ENCODE peak calls at places on chromosomes 5 and 9, in six cellular contexts. R is mucosa of descending colon, F is kidney, C is lower lobe of right lung, H is Peyer's patch, X is cardiac muscle cell. I is an unnamed sample.
A peak's percentile ranks its signal among the peaks of the same experiment; 100 is the strongest.

GRCh38 chr5:155004138-155004744 is 9.3 kb upstream of the KIF4B start:
- DNase-seq in R (peak; percentile 38), F (no peak), C (no peak), H (peak; percentile 54), X (peak; percentile 9), I (no peak)

GRCh38 chr5:179317411-179318192 is 27.7 kb downstream of the ADAMTS2 start:
- DNase-seq in R (peak; percentile 9), F (peak; percentile 65), C (peak; percentile 28), H (peak; percentile 23), X (no peak), I (no peak)

GRCh38 chr9:12923472-12924009 is 148.7 kb downstream of the LURAP1L start:
- DNase-seq in R (no peak), F (peak; percentile 37), C (peak; percentile 43), H (no peak), X (peak; percentile 28), I (peak; percentile 19)

GRCh38 chr5:64229163-64229774 is 63.6 kb downstream of the RNF180 start:
- DNase-seq in R (no peak), F (no peak), C (no peak), H (no peak), X (peak; percentile 60), I (no peak)

GRCh38 chr5:68250662-68251298 is 35.2 kb downstream of the PIK3R1 start:
- DNase-seq in R (no peak), F (no peak), C (no peak), H (no peak), X (peak; percentile 55), I (no peak)

GRCh38 chr5:93578813-93579560 is 2.0 kb downstream of the NR2F1-AS1 start:
- DNase-seq in R (peak; percentile 49), F (peak; percentile 94), C (peak; percentile 62), H (no peak), X (no peak), I (no peak)

GRCh38 chr5:173258466-173258865 is 23.5 kb upstream of the NKX2-5 start:
- DNase-seq in R (no peak), F (no peak), C (no peak), H (no peak), X (no peak), I (no peak)

GRCh38 chr9:9751996-9752395 is 860.8 kb downstream of the PTPRD start:
- DNase-seq in R (no peak), F (no peak), C (no peak), H (no peak), X (no peak), I (no peak)

GRCh38 chr9:73869261-73869660 is 627.9 kb upstream of the RORB start:
- DNase-seq in R (no peak), F (no peak), C (no peak), H (no peak), X (no peak), I (no peak)

GRCh38 chr5:107917983-107918382 is 247.2 kb upstream of the EFNA5 start:
- DNase-seq in R (no peak), F (peak; percentile 30), C (no peak), H (no peak), X (no peak), I (no peak)

GRCh38 chr5:37842048-37842447 is 2.2 kb upstream of the GDNF start:
- DNase-seq in R (no peak), F (no peak), C (no peak), H (no peak), X (no peak), I (no peak)

GRCh38 chr5:12934722-12935121 is 1009.8 kb downstream of the DNAH5 start:
- DNase-seq in R (no peak), F (no peak), C (no peak), H (no peak), X (no peak), I (no peak)

GRCh38 chr9:27602107-27602836 is 29.0 kb upstream of the C9orf72 start:
- DNase-seq in R (no peak), F (no peak), C (no peak), H (no peak), X (no peak), I (no peak)

GRCh38 chr5:12023614-12024241 is 119.5 kb upstream of the CTNND2 start:
- DNase-seq in R (no peak), F (no peak), C (no peak), H (no peak), X (peak; percentile 70), I (no peak)

GRCh38 chr9:126301985-126302603 is 24.5 kb upstream of the MVB12B start:
- DNase-seq in R (peak; percentile 47), F (no peak), C (no peak), H (no peak), X (peak; percentile 58), I (peak; percentile 48)

GRCh38 chr9:131641618-131642495 is 96.5 kb downstream of the PRRT1B start:
- DNase-seq in R (peak; percentile 76), F (peak; percentile 89), C (no peak), H (peak; percentile 65), X (no peak), I (no peak)

GRCh38 chr5:159669559-159669958 is 246.7 kb upstream of the ADRA1B start:
- DNase-seq in R (no peak), F (no peak), C (no peak), H (no peak), X (no peak), I (no peak)

GRCh38 chr9:123929870-123930831 is at the start of gene DENND1A:
- DNase-seq in R (peak; percentile 96), F (peak; percentile 97), C (peak; percentile 92), H (peak; percentile 95), X (peak; percentile 94), I (peak; percentile 94)

GRCh38 chr5:9851458-9851857 is 221.3 kb upstream of the TAS2R1 start:
- DNase-seq in R (no peak), F (no peak), C (no peak), H (no peak), X (peak; percentile 5), I (no peak)

GRCh38 chr5:98780390-98780789 is 6.9 kb downstream of the RGMB start:
- DNase-seq in R (no peak), F (no peak), C (no peak), H (no peak), X (no peak), I (no peak)

GRCh38 chr9:124248066-124248465 is 9.7 kb upstream of the NEK6 start:
- DNase-seq in R (no peak), F (no peak), C (no peak), H (no peak), X (no peak), I (no peak)

GRCh38 chr5:154367101-154367500 is 78.7 kb upstream of the SAP30L start:
- DNase-seq in R (no peak), F (no peak), C (no peak), H (no peak), X (no peak), I (no peak)

GRCh38 chr5:65480306-65480865 is 1.3 kb downstream of the ADAMTS6 start:
- DNase-seq in R (peak; percentile 66), F (peak; percentile 76), C (peak; percentile 70), H (peak; percentile 60), X (peak; percentile 62), I (peak; percentile 80)

GRCh38 chr9:91098203-91098602 is 263.5 kb downstream of the AUH start:
- DNase-seq in R (no peak), F (no peak), C (no peak), H (no peak), X (peak; percentile 46), I (no peak)

GRCh38 chr9:91099471-91099870 is 262.2 kb downstream of the AUH start:
- DNase-seq in R (no peak), F (no peak), C (no peak), H (no peak), X (no peak), I (no peak)

GRCh38 chr9:91102269-91102668 is 259.4 kb downstream of the AUH start:
- DNase-seq in R (no peak), F (no peak), C (no peak), H (no peak), X (no peak), I (no peak)

GRCh38 chr9:91101598-91102168 is 260.0 kb downstream of the AUH start:
- DNase-seq in R (peak; percentile 46), F (no peak), C (no peak), H (no peak), X (no peak), I (no peak)

GRCh38 chr9:91100878-91101450 is 260.8 kb downstream of the AUH start:
- DNase-seq in R (no peak), F (no peak), C (no peak), H (no peak), X (no peak), I (peak; percentile 58)
- TF ChIP-seq CTCF in R (no peak), F (no peak), C (no peak), H (no peak), X (no peak), I (no peak)

DNA sequence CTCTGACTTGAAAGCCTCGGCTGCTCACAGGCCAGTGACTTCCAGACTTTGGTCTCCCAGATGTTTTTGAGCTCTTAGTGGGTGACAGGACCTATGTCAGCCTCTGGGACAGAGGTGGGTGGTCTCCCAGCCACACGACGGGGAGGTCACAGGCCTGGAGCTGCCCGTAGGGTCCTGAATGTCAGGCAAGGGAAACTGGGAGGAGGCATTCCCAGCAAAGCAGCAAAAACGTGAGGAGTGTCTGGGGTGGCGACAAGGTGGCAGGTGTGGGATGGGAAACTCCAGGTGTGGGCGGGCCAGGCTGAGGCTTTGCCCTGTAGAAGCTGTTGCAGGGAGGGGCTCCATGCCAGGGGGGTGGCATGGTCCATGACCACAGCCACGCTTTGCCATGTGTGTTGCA is 110.5 kb downstream of the CACNA1B start:
- DNase-seq in R (no peak), F (no peak), C (no peak), H (peak; percentile 34), X (no peak), I (no peak)
- H3K36me3 ChIP-seq in R (no peaks in the 10 kb centered on the region), F (no peaks in the 10 kb centered on the region), C (no peaks in the 10 kb centered on the region), H (no peaks in the 10 kb centered on the region), X (no peaks in the 10 kb centered on the region), I (no peaks in the 10 kb centered on the region)

GRCh38 chr5:81204205-81204604 is 28.9 kb upstream of the CKMT2 start:
- DNase-seq in R (no peak), F (no peak), C (no peak), H (no peak), X (no peak), I (no peak)

GRCh38 chr5:81208904-81209303 is 24.2 kb upstream of the CKMT2 start:
- DNase-seq in R (no peak), F (no peak), C (no peak), H (no peak), X (no peak), I (no peak)

GRCh38 chr5:81205058-81205457 is 28.1 kb upstream of the CKMT2 start:
- DNase-seq in R (no peak), F (no peak), C (no peak), H (no peak), X (no peak), I (no peak)

GRCh38 chr5:81209386-81209785 is 23.7 kb upstream of the CKMT2 start:
- DNase-seq in R (no peak), F (no peak), C (no peak), H (no peak), X (no peak), I (no peak)

GRCh38 chr5:81207009-81207408 is 26.1 kb upstream of the CKMT2 start:
- DNase-seq in R (no peak), F (no peak), C (no peak), H (no peak), X (peak; percentile 23), I (no peak)
- TF ChIP-seq CTCF in R (no peak), F (no peak), C (no peak), H (no peak), X (peak; percentile 38), I (no peak)

DNA sequence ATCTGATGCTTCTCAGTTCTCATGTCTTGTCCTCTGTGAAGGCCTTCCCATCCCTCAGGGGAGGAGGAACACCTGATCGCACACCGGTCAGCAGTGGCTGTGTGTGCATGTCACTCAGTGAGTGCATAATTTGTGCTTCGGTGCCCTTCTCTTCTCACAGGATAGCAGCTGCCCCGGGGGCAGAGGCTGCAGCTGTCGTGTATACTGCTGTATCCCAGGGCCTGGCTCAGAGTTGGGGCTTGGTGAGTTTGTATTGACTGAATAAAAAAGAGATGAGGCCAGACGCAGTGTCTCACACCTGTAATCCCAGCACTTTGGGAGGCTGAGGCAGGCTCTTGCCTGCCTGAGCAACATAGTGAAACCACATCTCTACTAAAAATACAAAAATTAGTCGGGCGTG is 49.7 kb upstream of the NCS1 start:
- DNase-seq in R (no peak), F (no peak), C (peak; percentile 12), H (peak; percentile 5), X (no peak), I (no peak)
- H3K36me3 ChIP-seq in R (no peaks in the 10 kb centered on the region), F (no peaks in the 10 kb centered on the region), C (peaks cover 89% of the 10 kb centered on the region), H (peaks cover 23% of the 10 kb centered on the region), X (peaks cover 6% of the 10 kb centered on the region), I (peaks cover 64% of the 10 kb centered on the region)